ENCODE peak calls at places on chromosome 9, in seven cellular contexts. One of them, this sample, is unnamed.

GRCh38 chr9:125919565-125919964 is 172.4 kb downstream of the PBX3 start:
- DNase-seq in fibroblast of mammary gland: no peak
- DNase-seq in HFF-Myc: no peak
- DNase-seq in fibroblast of pulmonary artery: no peak
- DNase-seq in heart right ventricle: no peak
- DNase-seq in H9: no peak
- DNase-seq in WERI-Rb-1: no peak
- DNase-seq in this sample: no peak

GRCh38 chr9:14902561-14902960 is 7.7 kb downstream of the FREM1 start:
- DNase-seq in WERI-Rb-1: no peak
- DNase-seq in heart right ventricle: no peak
- DNase-seq in H9: no peak
- DNase-seq in fibroblast of mammary gland: no peak
- DNase-seq in HFF-Myc: no peak
- DNase-seq in fibroblast of pulmonary artery: no peak
- DNase-seq in this sample: no peak

GRCh38 chr9:97794666-97795065 is 58.4 kb upstream of the FOXE1 start:
- DNase-seq in fibroblast of pulmonary artery: no peak
- DNase-seq in heart right ventricle: no peak
- DNase-seq in fibroblast of mammary gland: no peak
- DNase-seq in HFF-Myc: no peak
- DNase-seq in WERI-Rb-1: no peak
- DNase-seq in H9: no peak
- DNase-seq in this sample: no peak

GRCh38 chr9:84874583-84874982 is 205.1 kb downstream of the NTRK2 start:
- DNase-seq in WERI-Rb-1: no peak
- DNase-seq in fibroblast of mammary gland: no peak
- DNase-seq in HFF-Myc: no peak
- DNase-seq in H9: no peak
- DNase-seq in heart right ventricle: no peak
- DNase-seq in fibroblast of pulmonary artery: peak; percentile 44
- DNase-seq in this sample: no peak

GRCh38 chr9:117757566-117757965 is 53.4 kb downstream of the TLR4 start:
- DNase-seq in fibroblast of mammary gland: no peak
- DNase-seq in WERI-Rb-1: no peak
- DNase-seq in H9: no peak
- DNase-seq in fibroblast of pulmonary artery: no peak
- DNase-seq in heart right ventricle: no peak
- DNase-seq in HFF-Myc: no peak
- DNase-seq in this sample: no peak

GRCh38 chr9:73714294-73714693 is 562.6 kb downstream of the ANXA1 start:
- DNase-seq in fibroblast of pulmonary artery: peak; percentile 5
- DNase-seq in WERI-Rb-1: no peak
- DNase-seq in fibroblast of mammary gland: peak; percentile 81
- DNase-seq in HFF-Myc: no peak
- DNase-seq in H9: no peak
- DNase-seq in heart right ventricle: no peak
- DNase-seq in this sample: no peak

GRCh38 chr9:109139851-109140250 is 20.1 kb upstream of the TMEM245 start:
- DNase-seq in heart right ventricle: no peak
- DNase-seq in HFF-Myc: no peak
- DNase-seq in fibroblast of mammary gland: no peak
- DNase-seq in H9: no peak
- DNase-seq in fibroblast of pulmonary artery: no peak
- DNase-seq in WERI-Rb-1: no peak
- DNase-seq in this sample: no peak

GRCh38 chr9:138060881-138061280 is 183.3 kb downstream of the CACNA1B start:
- DNase-seq in heart right ventricle: no peak
- DNase-seq in fibroblast of pulmonary artery: no peak
- DNase-seq in WERI-Rb-1: peak; percentile 0
- DNase-seq in HFF-Myc: no peak
- DNase-seq in H9: no peak
- DNase-seq in fibroblast of mammary gland: no peak
- DNase-seq in this sample: no peak

GRCh38 chr9:99736291-99736690 is 85.4 kb upstream of the NR4A3 start:
- DNase-seq in fibroblast of mammary gland: no peak
- DNase-seq in heart right ventricle: no peak
- DNase-seq in fibroblast of pulmonary artery: no peak
- DNase-seq in H9: no peak
- DNase-seq in WERI-Rb-1: no peak
- DNase-seq in HFF-Myc: no peak
- DNase-seq in this sample: no peak

GRCh38 chr9:117034862-117035261 is 347.8 kb downstream of the TRIM32 start:
- DNase-seq in HFF-Myc: peak; percentile 6
- DNase-seq in fibroblast of mammary gland: no peak
- DNase-seq in H9: peak; percentile 47
- DNase-seq in fibroblast of pulmonary artery: peak; percentile 4
- DNase-seq in heart right ventricle: no peak
- DNase-seq in WERI-Rb-1: no peak
- DNase-seq in this sample: no peak

GRCh38 chr9:882416-882931 is 41.0 kb downstream of the DMRT1 start:
- DNase-seq in heart right ventricle: no peak
- DNase-seq in fibroblast of pulmonary artery: no peak
- DNase-seq in fibroblast of mammary gland: no peak
- DNase-seq in H9: no peak
- DNase-seq in WERI-Rb-1: no peak
- DNase-seq in HFF-Myc: no peak
- DNase-seq in this sample: peak; percentile 8

GRCh38 chr9:124297553-124297905 is 39.8 kb downstream of the NEK6 start:
- DNase-seq in H9: peak; percentile 77
- DNase-seq in WERI-Rb-1: no peak
- DNase-seq in fibroblast of mammary gland: peak; percentile 89
- DNase-seq in heart right ventricle: peak; percentile 85
- DNase-seq in fibroblast of pulmonary artery: peak; percentile 98
- DNase-seq in HFF-Myc: peak; percentile 65
- DNase-seq in this sample: no peak

GRCh38 chr9:71859939-71860338 is 51.1 kb downstream of the ABHD17B start:
- DNase-seq in fibroblast of pulmonary artery: peak; percentile 4
- DNase-seq in fibroblast of mammary gland: no peak
- DNase-seq in HFF-Myc: no peak
- DNase-seq in heart right ventricle: no peak
- DNase-seq in H9: no peak
- DNase-seq in WERI-Rb-1: no peak
- DNase-seq in this sample: no peak

GRCh38 chr9:5480919-5481743 is 29.2 kb upstream of the PDCD1LG2 start:
- DNase-seq in heart right ventricle: no peak
- DNase-seq in H9: no peak
- DNase-seq in fibroblast of mammary gland: no peak
- DNase-seq in fibroblast of pulmonary artery: no peak
- DNase-seq in WERI-Rb-1: no peak
- DNase-seq in HFF-Myc: no peak
- DNase-seq in this sample: no peak

GRCh38 chr9:107471562-107471961 is 18.0 kb downstream of the KLF4 start:
- DNase-seq in heart right ventricle: no peak
- DNase-seq in WERI-Rb-1: no peak
- DNase-seq in fibroblast of pulmonary artery: no peak
- DNase-seq in fibroblast of mammary gland: peak; percentile 9
- DNase-seq in H9: no peak
- DNase-seq in HFF-Myc: no peak
- DNase-seq in this sample: no peak

GRCh38 chr9:130780865-130781504 is 54.1 kb upstream of the ABL1 start:
- DNase-seq in fibroblast of mammary gland: peak; percentile 100
- DNase-seq in fibroblast of pulmonary artery: peak; percentile 99
- DNase-seq in heart right ventricle: no peak
- DNase-seq in HFF-Myc: peak; percentile 55
- DNase-seq in WERI-Rb-1: no peak
- DNase-seq in H9: no peak
- DNase-seq in this sample: no peak

GRCh38 chr9:91500509-91501011 is 76.9 kb upstream of the NFIL3 start:
- DNase-seq in heart right ventricle: no peak
- DNase-seq in WERI-Rb-1: no peak
- DNase-seq in fibroblast of pulmonary artery: peak; percentile 81
- DNase-seq in HFF-Myc: peak; percentile 24
- DNase-seq in H9: no peak
- DNase-seq in fibroblast of mammary gland: peak; percentile 84
- DNase-seq in this sample: peak; percentile 25

GRCh38 chr9:5843450-5844249 is 10.7 kb upstream of the ERMP1 start:
- DNase-seq in WERI-Rb-1: no peak
- DNase-seq in heart right ventricle: no peak
- DNase-seq in HFF-Myc: peak; percentile 63
- DNase-seq in H9: no peak
- DNase-seq in fibroblast of mammary gland: no peak
- DNase-seq in fibroblast of pulmonary artery: peak; percentile 45
- DNase-seq in this sample: peak; percentile 16

GRCh38 chr9:91282292-91282691 is 79.4 kb downstream of the AUH start:
- DNase-seq in fibroblast of pulmonary artery: peak; percentile 21
- DNase-seq in H9: no peak
- DNase-seq in HFF-Myc: no peak
- DNase-seq in fibroblast of mammary gland: peak; percentile 65
- DNase-seq in WERI-Rb-1: no peak
- DNase-seq in heart right ventricle: no peak
- DNase-seq in this sample: no peak

GRCh38 chr9:76964612-76965011 is 54.8 kb upstream of the FOXB2 start:
- DNase-seq in HFF-Myc: no peak
- DNase-seq in H9: no peak
- DNase-seq in fibroblast of pulmonary artery: no peak
- DNase-seq in WERI-Rb-1: no peak
- DNase-seq in fibroblast of mammary gland: no peak
- DNase-seq in heart right ventricle: no peak
- DNase-seq in this sample: no peak

GRCh38 chr9:123102380-123103113 is 69.1 kb downstream of the GPR21 start:
- DNase-seq in HFF-Myc: no peak
- DNase-seq in H9: no peak
- DNase-seq in WERI-Rb-1: no peak
- DNase-seq in heart right ventricle: no peak
- DNase-seq in fibroblast of pulmonary artery: no peak
- DNase-seq in fibroblast of mammary gland: no peak
- DNase-seq in this sample: no peak

GRCh38 chr9:36194326-36195000 is 3.7 kb downstream of the CLTA start:
- DNase-seq in heart right ventricle: no peak
- DNase-seq in HFF-Myc: no peak
- DNase-seq in H9: no peak
- DNase-seq in WERI-Rb-1: no peak
- DNase-seq in fibroblast of mammary gland: no peak
- DNase-seq in fibroblast of pulmonary artery: no peak
- DNase-seq in this sample: no peak

GRCh38 chr9:134666801-134667200 is 25.2 kb downstream of the COL5A1 start:
- DNase-seq in fibroblast of pulmonary artery: peak; percentile 26
- DNase-seq in fibroblast of mammary gland: peak; percentile 85
- DNase-seq in WERI-Rb-1: no peak
- DNase-seq in heart right ventricle: no peak
- DNase-seq in H9: no peak
- DNase-seq in HFF-Myc: no peak
- DNase-seq in this sample: no peak

GRCh38 chr9:131018621-131019020 is 9.6 kb downstream of the LAMC3 start:
- DNase-seq in fibroblast of pulmonary artery: no peak
- DNase-seq in WERI-Rb-1: no peak
- DNase-seq in fibroblast of mammary gland: no peak
- DNase-seq in HFF-Myc: no peak
- DNase-seq in heart right ventricle: no peak
- DNase-seq in H9: peak; percentile 56
- DNase-seq in this sample: no peak

GRCh38 chr9:107295995-107296394 is 12.9 kb downstream of the RAD23B start:
- DNase-seq in HFF-Myc: no peak
- DNase-seq in heart right ventricle: no peak
- DNase-seq in WERI-Rb-1: no peak
- DNase-seq in fibroblast of pulmonary artery: no peak
- DNase-seq in fibroblast of mammary gland: no peak
- DNase-seq in H9: no peak
- DNase-seq in this sample: no peak

GRCh38 chr9:36029765-36030528 is 6.8 kb upstream of the RECK start:
- DNase-seq in heart right ventricle: no peak
- DNase-seq in fibroblast of pulmonary artery: peak; percentile 97
- DNase-seq in H9: no peak
- DNase-seq in fibroblast of mammary gland: peak; percentile 99
- DNase-seq in WERI-Rb-1: no peak
- DNase-seq in HFF-Myc: peak; percentile 85
- DNase-seq in this sample: no peak

GRCh38 chr9:6538666-6539071 is 106.9 kb downstream of the GLDC start:
- DNase-seq in fibroblast of mammary gland: peak; percentile 64
- DNase-seq in H9: no peak
- DNase-seq in fibroblast of pulmonary artery: peak; percentile 48
- DNase-seq in heart right ventricle: no peak
- DNase-seq in HFF-Myc: no peak
- DNase-seq in WERI-Rb-1: no peak
- DNase-seq in this sample: no peak

GRCh38 chr9:129353697-129354336 is 175.8 kb upstream of the IER5L start:
- DNase-seq in HFF-Myc: no peak
- DNase-seq in fibroblast of mammary gland: no peak
- DNase-seq in H9: no peak
- DNase-seq in heart right ventricle: no peak
- DNase-seq in fibroblast of pulmonary artery: no peak
- DNase-seq in WERI-Rb-1: no peak
- DNase-seq in this sample: no peak
- TF ChIP-seq CTCF in HFF-Myc: no peak
- TF ChIP-seq CTCF in fibroblast of mammary gland: no peak
- TF ChIP-seq CTCF in H9: no peak
- TF ChIP-seq CTCF in heart right ventricle: no peak
- TF ChIP-seq CTCF in fibroblast of pulmonary artery: no peak
- TF ChIP-seq CTCF in WERI-Rb-1: no peak
- TF ChIP-seq CTCF in this sample: no peak

DNA sequence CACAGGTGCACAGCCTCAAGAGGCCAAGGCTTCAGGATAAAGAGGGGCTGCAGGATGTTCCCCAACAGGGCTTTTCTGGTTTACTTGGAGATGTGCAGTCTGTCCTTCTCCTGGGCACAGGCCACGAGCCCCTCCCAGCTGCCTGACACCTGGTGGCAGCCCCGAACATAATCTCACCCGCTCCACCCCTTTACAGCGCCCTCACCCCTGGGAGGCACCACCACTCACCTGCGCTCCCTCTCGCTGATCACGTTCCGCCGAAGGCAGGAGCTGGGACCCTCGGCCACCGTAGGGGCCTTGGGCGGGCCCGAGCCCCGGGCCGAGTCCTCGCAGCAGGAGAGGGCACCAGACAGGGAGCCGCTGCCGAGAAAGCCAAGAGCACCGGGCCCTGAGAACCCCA is 514 bp downstream of the SOHLH1 start:
- DNase-seq in fibroblast of mammary gland: no peak
- DNase-seq in H9: peak; percentile 56
- DNase-seq in WERI-Rb-1: peak; percentile 23
- DNase-seq in HFF-Myc: no peak
- DNase-seq in fibroblast of pulmonary artery: no peak
- DNase-seq in heart right ventricle: no peak
- DNase-seq in this sample: no peak
- TF ChIP-seq CTCF in fibroblast of mammary gland: no peak
- TF ChIP-seq CTCF in H9: peak; percentile 37
- TF ChIP-seq CTCF in WERI-Rb-1: peak; percentile 56
- TF ChIP-seq CTCF in HFF-Myc: no peak
- TF ChIP-seq CTCF in fibroblast of pulmonary artery: no peak
- TF ChIP-seq CTCF in heart right ventricle: no peak
- TF ChIP-seq CTCF in this sample: no peak

DNA sequence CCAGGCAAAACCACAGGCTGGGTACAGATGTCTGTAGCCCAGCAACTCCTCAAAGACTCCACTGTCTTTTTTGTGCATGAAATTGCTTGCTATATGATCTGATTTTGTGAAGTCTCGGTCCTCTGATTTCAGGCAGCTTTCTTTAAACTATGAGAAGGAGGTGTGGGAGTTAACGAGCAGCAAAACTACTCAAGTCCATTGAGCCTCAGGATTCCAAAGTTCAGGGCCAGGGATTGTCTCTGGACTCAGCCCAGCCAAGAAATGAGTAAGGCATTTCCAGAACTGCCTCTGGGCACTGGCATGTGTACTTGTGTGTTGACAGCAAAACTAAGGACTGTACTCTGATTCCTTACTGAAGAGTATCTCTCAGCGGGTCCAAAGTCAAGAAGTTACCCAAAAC is 53.4 kb upstream of the GLIS3 start:
- DNase-seq in heart right ventricle: no peak
- DNase-seq in WERI-Rb-1: no peak
- DNase-seq in H9: no peak
- DNase-seq in fibroblast of pulmonary artery: peak; percentile 25
- DNase-seq in fibroblast of mammary gland: no peak
- DNase-seq in HFF-Myc: no peak
- DNase-seq in this sample: no peak
- TF ChIP-seq CTCF in heart right ventricle: no peak
- TF ChIP-seq CTCF in WERI-Rb-1: no peak
- TF ChIP-seq CTCF in H9: no peak
- TF ChIP-seq CTCF in fibroblast of pulmonary artery: no peak
- TF ChIP-seq CTCF in fibroblast of mammary gland: no peak
- TF ChIP-seq CTCF in HFF-Myc: no peak
- TF ChIP-seq CTCF in this sample: no peak

GRCh38 chr9:119707228-119707627 is 338.0 kb upstream of the BRINP1 start:
- DNase-seq in HFF-Myc: no peak
- DNase-seq in heart right ventricle: no peak
- DNase-seq in H9: no peak
- DNase-seq in fibroblast of mammary gland: no peak
- DNase-seq in WERI-Rb-1: no peak
- DNase-seq in fibroblast of pulmonary artery: no peak
- DNase-seq in this sample: no peak
- TF ChIP-seq CTCF in HFF-Myc: no peak
- TF ChIP-seq CTCF in heart right ventricle: no peak
- TF ChIP-seq CTCF in H9: no peak
- TF ChIP-seq CTCF in fibroblast of mammary gland: no peak
- TF ChIP-seq CTCF in WERI-Rb-1: no peak
- TF ChIP-seq CTCF in fibroblast of pulmonary artery: no peak
- TF ChIP-seq CTCF in this sample: no peak

This sample was measured in activated CD8-positive, alpha-beta T cell treated with anti-CD3 and anti-CD28 coated beads for 36 hours.